ENCODE peak calls at places on chromosomes 2 and 18, in five cellular contexts. One of them, this sample, is unnamed. For H3K27me3, the result is how much of the 10 kb centered on the place peaks cover.

GRCh38 chr18:1663879-1664705 is 759.4 kb downstream of the ADCYAP1 start:
- DNase-seq in body of pancreas: peak
- DNase-seq in right lobe of liver: peak
- DNase-seq in IMR-90: no peak
- DNase-seq in Peyer's patch: no peak
- DNase-seq in this sample: peak

GRCh38 chr2:74525717-74526648 is at the start of gene DQX1:
- DNase-seq in body of pancreas: no peak
- DNase-seq in IMR-90: peak
- DNase-seq in right lobe of liver: no peak
- DNase-seq in Peyer's patch: peak
- DNase-seq in this sample: peak

GRCh38 chr18:48514786-48515185 is 24.0 kb upstream of the CTIF start:
- DNase-seq in IMR-90: no peak
- DNase-seq in body of pancreas: no peak
- DNase-seq in right lobe of liver: no peak
- DNase-seq in Peyer's patch: no peak
- DNase-seq in this sample: no peak

GRCh38 chr2:120447122-120447785 is 101.3 kb downstream of the INHBB start:
- DNase-seq in Peyer's patch: no peak
- DNase-seq in right lobe of liver: no peak
- DNase-seq in IMR-90: no peak
- DNase-seq in body of pancreas: peak
- DNase-seq in this sample: no peak

GRCh38 chr2:241701155-241701404 is 759 bp upstream of the ING5 start:
- DNase-seq in right lobe of liver: no peak
- DNase-seq in IMR-90: peak
- DNase-seq in body of pancreas: no peak
- DNase-seq in Peyer's patch: no peak
- DNase-seq in this sample: no peak

GRCh38 chr2:58364098-58364497 is 123.0 kb upstream of the FANCL start:
- DNase-seq in Peyer's patch: no peak
- DNase-seq in IMR-90: no peak
- DNase-seq in body of pancreas: no peak
- DNase-seq in right lobe of liver: no peak
- DNase-seq in this sample: no peak

GRCh38 chr2:109318150-109318948 is 189.3 kb downstream of the SH3RF3 start:
- DNase-seq in body of pancreas: peak
- DNase-seq in Peyer's patch: peak
- DNase-seq in IMR-90: peak
- DNase-seq in right lobe of liver: no peak
- DNase-seq in this sample: peak

GRCh38 chr2:135052997-135053474 is 944 bp downstream of the RAB3GAP1 start:
- DNase-seq in Peyer's patch: no peak
- DNase-seq in right lobe of liver: no peak
- DNase-seq in body of pancreas: no peak
- DNase-seq in IMR-90: no peak
- DNase-seq in this sample: peak

GRCh38 chr2:212032536-212033219 is 505.9 kb downstream of the ERBB4 start:
- DNase-seq in right lobe of liver: no peak
- DNase-seq in body of pancreas: no peak
- DNase-seq in IMR-90: peak
- DNase-seq in Peyer's patch: no peak
- DNase-seq in this sample: no peak

GRCh38 chr2:18373664-18374063 is 186.8 kb downstream of the RDH14 start:
- DNase-seq in body of pancreas: no peak
- DNase-seq in Peyer's patch: no peak
- DNase-seq in right lobe of liver: no peak
- DNase-seq in IMR-90: no peak
- DNase-seq in this sample: no peak

GRCh38 chr2:23208339-23208738 is 176.6 kb upstream of the KLHL29 start:
- DNase-seq in Peyer's patch: no peak
- DNase-seq in IMR-90: no peak
- DNase-seq in body of pancreas: no peak
- DNase-seq in right lobe of liver: no peak
- DNase-seq in this sample: no peak

GRCh38 chr2:180607501-180608060 is 372.8 kb upstream of the UBE2E3 start:
- DNase-seq in IMR-90: no peak
- DNase-seq in body of pancreas: no peak
- DNase-seq in right lobe of liver: no peak
- DNase-seq in Peyer's patch: no peak
- DNase-seq in this sample: no peak

GRCh38 chr18:63207825-63208224 is 111.7 kb downstream of the BCL2 start:
- DNase-seq in right lobe of liver: no peak
- DNase-seq in Peyer's patch: no peak
- DNase-seq in body of pancreas: no peak
- DNase-seq in IMR-90: no peak
- DNase-seq in this sample: no peak

GRCh38 chr18:26579941-26580618 is 31.7 kb upstream of the KCTD1 start:
- DNase-seq in IMR-90: no peak
- DNase-seq in right lobe of liver: no peak
- DNase-seq in Peyer's patch: no peak
- DNase-seq in body of pancreas: peak
- DNase-seq in this sample: no peak

GRCh38 chr18:53789376-53790247 is 434.9 kb downstream of the MBD2 start:
- DNase-seq in Peyer's patch: no peak
- DNase-seq in right lobe of liver: no peak
- DNase-seq in body of pancreas: no peak
- DNase-seq in IMR-90: no peak
- DNase-seq in this sample: no peak

GRCh38 chr2:1037066-1037465 is 86.4 kb downstream of the SNTG2 start:
- DNase-seq in Peyer's patch: no peak
- DNase-seq in body of pancreas: no peak
- DNase-seq in IMR-90: no peak
- DNase-seq in right lobe of liver: no peak
- DNase-seq in this sample: no peak

GRCh38 chr2:129903586-129904425 is 75.7 kb upstream of the RAB6C start:
- DNase-seq in Peyer's patch: no peak
- DNase-seq in IMR-90: no peak
- DNase-seq in body of pancreas: no peak
- DNase-seq in right lobe of liver: no peak
- DNase-seq in this sample: no peak

GRCh38 chr2:23711979-23712755 is 214.8 kb downstream of the ATAD2B start:
- DNase-seq in Peyer's patch: no peak
- DNase-seq in right lobe of liver: no peak
- DNase-seq in IMR-90: peak
- DNase-seq in body of pancreas: no peak
- DNase-seq in this sample: peak

GRCh38 chr18:56851774-56852173 is 200.6 kb downstream of the WDR7 start:
- DNase-seq in body of pancreas: no peak
- DNase-seq in Peyer's patch: no peak
- DNase-seq in right lobe of liver: no peak
- DNase-seq in IMR-90: no peak
- DNase-seq in this sample: no peak

GRCh38 chr18:3479978-3480377 is 30.0 kb downstream of the TGIF1 start:
- DNase-seq in body of pancreas: no peak
- DNase-seq in right lobe of liver: no peak
- DNase-seq in Peyer's patch: no peak
- DNase-seq in IMR-90: no peak
- DNase-seq in this sample: no peak

GRCh38 chr2:241574911-241575623 is 16.5 kb downstream of the BOK start:
- DNase-seq in Peyer's patch: no peak
- DNase-seq in right lobe of liver: no peak
- DNase-seq in body of pancreas: no peak
- DNase-seq in IMR-90: no peak
- DNase-seq in this sample: no peak

GRCh38 chr2:105795575-105795934 is 50.8 kb downstream of the NCK2 start:
- DNase-seq in body of pancreas: no peak
- DNase-seq in IMR-90: no peak
- DNase-seq in right lobe of liver: no peak
- DNase-seq in Peyer's patch: no peak
- DNase-seq in this sample: no peak

GRCh38 chr2:78654941-78655340 is 370.6 kb upstream of the REG3G start:
- DNase-seq in body of pancreas: no peak
- DNase-seq in Peyer's patch: no peak
- DNase-seq in IMR-90: no peak
- DNase-seq in right lobe of liver: no peak
- DNase-seq in this sample: no peak

GRCh38 chr2:32425719-32426141 is 68.9 kb downstream of the BIRC6 start:
- DNase-seq in Peyer's patch: no peak
- DNase-seq in right lobe of liver: no peak
- DNase-seq in body of pancreas: no peak
- DNase-seq in IMR-90: peak
- DNase-seq in this sample: no peak

GRCh38 chr18:72427721-72428120 is 116.4 kb downstream of the CBLN2 start:
- DNase-seq in Peyer's patch: no peak
- DNase-seq in body of pancreas: no peak
- DNase-seq in right lobe of liver: no peak
- DNase-seq in IMR-90: peak
- DNase-seq in this sample: no peak

GRCh38 chr2:167200025-167200424 is 311.7 kb downstream of the XIRP2 start:
- DNase-seq in right lobe of liver: no peak
- DNase-seq in Peyer's patch: no peak
- DNase-seq in body of pancreas: no peak
- DNase-seq in IMR-90: no peak
- DNase-seq in this sample: no peak

GRCh38 chr2:71496156-71496770 is 42.9 kb downstream of the DYSF start:
- DNase-seq in right lobe of liver: no peak
- DNase-seq in IMR-90: no peak
- DNase-seq in body of pancreas: no peak
- DNase-seq in Peyer's patch: no peak
- DNase-seq in this sample: no peak

GRCh38 chr2:106104332-106105062 is 89.6 kb downstream of the UXS1 start:
- DNase-seq in body of pancreas: peak
- DNase-seq in IMR-90: peak
- DNase-seq in Peyer's patch: peak
- DNase-seq in right lobe of liver: no peak
- DNase-seq in this sample: peak

GRCh38 chr2:27804146-27804545 is 32.6 kb downstream of the MRPL33 start:
- DNase-seq in body of pancreas: no peak
- DNase-seq in Peyer's patch: no peak
- DNase-seq in right lobe of liver: no peak
- DNase-seq in IMR-90: peak
- DNase-seq in this sample: no peak

GRCh38 chr2:10917927-10918326 is 6.2 kb downstream of the KCNF1 start:
- DNase-seq in body of pancreas: no peak
- DNase-seq in Peyer's patch: no peak
- DNase-seq in right lobe of liver: no peak
- DNase-seq in IMR-90: no peak
- DNase-seq in this sample: no peak

GRCh38 chr2:10919776-10920606 is 8.3 kb downstream of the KCNF1 start:
- DNase-seq in Peyer's patch: no peak
- DNase-seq in right lobe of liver: no peak
- DNase-seq in body of pancreas: no peak
- DNase-seq in IMR-90: no peak
- DNase-seq in this sample: no peak

GRCh38 chr2:10919415-10919775 is 7.7 kb downstream of the KCNF1 start:
- DNase-seq in IMR-90: no peak
- DNase-seq in body of pancreas: no peak
- DNase-seq in Peyer's patch: no peak
- DNase-seq in right lobe of liver: no peak
- DNase-seq in this sample: no peak

GRCh38 chr2:10916953-10917352 is 5.2 kb downstream of the KCNF1 start:
- DNase-seq in IMR-90: no peak
- DNase-seq in body of pancreas: no peak
- DNase-seq in right lobe of liver: no peak
- DNase-seq in Peyer's patch: no peak
- DNase-seq in this sample: no peak

DNA sequence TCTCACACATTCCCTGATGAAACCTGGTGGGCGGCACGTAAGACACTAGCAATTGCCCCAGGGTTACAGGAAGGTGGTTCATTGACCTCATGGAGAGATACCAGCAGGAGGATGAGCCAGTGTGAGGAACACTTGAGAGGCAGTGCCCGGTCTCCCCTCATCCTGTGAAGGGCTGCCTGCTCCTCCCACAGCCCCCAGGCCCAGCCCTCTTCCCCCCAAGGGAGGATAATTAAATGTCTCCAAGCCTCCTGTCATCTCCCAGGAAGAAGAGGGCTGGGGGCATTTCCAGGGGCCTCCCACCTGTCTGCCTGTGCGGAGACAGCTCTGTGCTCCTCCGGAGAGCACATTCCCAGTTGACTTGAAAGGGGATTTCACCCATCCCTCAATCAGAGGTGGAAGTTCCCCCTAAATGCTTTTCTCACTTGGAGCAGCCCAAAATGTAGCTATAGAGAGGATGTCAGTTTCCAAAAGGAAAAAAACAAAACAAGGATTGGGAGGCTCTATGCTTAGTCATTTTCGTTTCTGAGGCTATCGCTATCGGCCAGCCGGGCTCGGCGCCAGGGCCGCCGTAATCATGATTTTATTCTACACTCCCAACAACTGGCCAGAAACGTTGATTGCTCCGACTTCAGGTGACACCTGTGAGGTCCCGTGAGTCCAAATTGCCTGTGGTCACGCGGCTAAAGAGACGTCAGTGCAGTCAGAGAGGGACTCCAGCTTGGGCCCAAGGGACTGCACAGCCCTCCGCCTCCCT is 7.1 kb downstream of the KCNF1 start:
- DNase-seq in IMR-90: peak
- DNase-seq in body of pancreas: peak
- DNase-seq in Peyer's patch: no peak
- DNase-seq in right lobe of liver: no peak
- DNase-seq in this sample: peak
- H3K27me3 ChIP-seq in IMR-90: under half
- H3K27me3 ChIP-seq in body of pancreas: under half
- H3K27me3 ChIP-seq in Peyer's patch: under half
- H3K27me3 ChIP-seq in right lobe of liver: under half
- H3K27me3 ChIP-seq in this sample: under half

GRCh38 chr2:12539771-12540170 is 177.0 kb upstream of the TRIB2 start:
- DNase-seq in right lobe of liver: no peak
- DNase-seq in IMR-90: no peak
- DNase-seq in Peyer's patch: no peak
- DNase-seq in body of pancreas: no peak
- DNase-seq in this sample: no peak

GRCh38 chr2:12547771-12548170 is 169.0 kb upstream of the TRIB2 start:
- DNase-seq in IMR-90: no peak
- DNase-seq in body of pancreas: no peak
- DNase-seq in right lobe of liver: no peak
- DNase-seq in Peyer's patch: no peak
- DNase-seq in this sample: no peak

GRCh38 chr2:12548906-12549305 is 167.8 kb upstream of the TRIB2 start:
- DNase-seq in body of pancreas: no peak
- DNase-seq in right lobe of liver: no peak
- DNase-seq in IMR-90: no peak
- DNase-seq in Peyer's patch: no peak
- DNase-seq in this sample: no peak

GRCh38 chr2:12543452-12544220 is 173.1 kb upstream of the TRIB2 start:
- DNase-seq in body of pancreas: no peak
- DNase-seq in right lobe of liver: no peak
- DNase-seq in IMR-90: no peak
- DNase-seq in Peyer's patch: no peak
- DNase-seq in this sample: no peak

GRCh38 chr2:12544221-12544558 is 172.5 kb upstream of the TRIB2 start:
- DNase-seq in Peyer's patch: no peak
- DNase-seq in right lobe of liver: no peak
- DNase-seq in body of pancreas: no peak
- DNase-seq in IMR-90: no peak
- DNase-seq in this sample: no peak
- TF ChIP-seq POLR2A in Peyer's patch: no peak
- TF ChIP-seq POLR2A in right lobe of liver: no peak
- TF ChIP-seq POLR2A in body of pancreas: no peak
- TF ChIP-seq POLR2A in IMR-90: no peak
- TF ChIP-seq POLR2A in this sample: no peak

GRCh38 chr2:175964195-175964594 is 37.9 kb downstream of the LNPK start:
- DNase-seq in IMR-90: no peak
- DNase-seq in right lobe of liver: no peak
- DNase-seq in Peyer's patch: no peak
- DNase-seq in body of pancreas: no peak
- DNase-seq in this sample: no peak
- TF ChIP-seq CTCF in IMR-90: no peak
- TF ChIP-seq CTCF in right lobe of liver: peak
- TF ChIP-seq CTCF in Peyer's patch: peak
- TF ChIP-seq CTCF in body of pancreas: no peak
- TF ChIP-seq CTCF in this sample: no peak

GRCh38 chr2:31134450-31134849 is 3.8 kb downstream of the GALNT14 start:
- DNase-seq in body of pancreas: no peak
- DNase-seq in IMR-90: no peak
- DNase-seq in right lobe of liver: no peak
- DNase-seq in Peyer's patch: no peak
- DNase-seq in this sample: no peak
- H3K27me3 ChIP-seq in body of pancreas: under half
- H3K27me3 ChIP-seq in IMR-90: half or more
- H3K27me3 ChIP-seq in right lobe of liver: under half
- H3K27me3 ChIP-seq in Peyer's patch: under half
- H3K27me3 ChIP-seq in this sample: under half

This sample was measured in testis.